ENCODE peak calls at places on chromosome 9, in seven cellular contexts. P is fibroblast of lung; Y is stimulated activated CD4-positive, alpha-beta T cell treated with anti-CD3 and anti-CD28 coated beads, TNF-alpha, amount 100 ng/mL, for 1 hour; Z is epithelial cell of esophagus; H is ovary; A is stimulated activated naive CD8-positive, alpha-beta T cell treated with anti-CD3 and anti-CD28 coated beads, Interleukin-15, amount 100 ng/mL, for 72 hours; M is esophagus squamous epithelium. K is an unnamed sample.

GRCh38 chr9:137186385-137186784 is 2.0 kb downstream of the ANAPC2 start:
- DNase-seq in P (no peak), Y (no peak), Z (no peak), H (no peak), A (no peak), M (no peak), K (no peak)

GRCh38 chr9:93155716-93156474 is 21.8 kb upstream of the NINJ1 start:
- DNase-seq in P (no peak), Y (no peak), Z (no peak), H (no peak), A (no peak), M (no peak), K (no peak)

GRCh38 chr9:124725068-124725452 is 46.1 kb downstream of the NR6A1 start:
- DNase-seq in P (no peak), Y (no peak), Z (no peak), H (no peak), A (no peak), M (no peak), K (no peak)

GRCh38 chr9:69421908-69422801 is 97.1 kb downstream of the ENTREP1 start:
- DNase-seq in P (peak; percentile 68), Y (no peak), Z (peak; percentile 72), H (peak; percentile 59), A (peak; percentile 32), M (no peak), K (peak; percentile 54)

GRCh38 chr9:96382175-96382574 is 1.3 kb downstream of the SLC35D2 start:
- DNase-seq in P (peak; percentile 43), Y (no peak), Z (peak; percentile 33), H (no peak), A (no peak), M (no peak), K (no peak)

GRCh38 chr9:105007143-105007542 is 79.2 kb upstream of the ABCA1 start:
- DNase-seq in P (peak; percentile 91), Y (no peak), Z (peak; percentile 92), H (no peak), A (peak; percentile 32), M (no peak), K (no peak)

GRCh38 chr9:73270967-73271722 is 119.5 kb downstream of the ANXA1 start:
- DNase-seq in P (peak; percentile 56), Y (no peak), Z (peak; percentile 95), H (no peak), A (no peak), M (no peak), K (no peak)

GRCh38 chr9:38662763-38663593 is 42.6 kb upstream of the ANKRD18A start:
- DNase-seq in P (peak; percentile 46), Y (no peak), Z (no peak), H (no peak), A (no peak), M (no peak), K (no peak)

GRCh38 chr9:132589148-132590036 is 7.0 kb downstream of the BARHL1 start:
- DNase-seq in P (no peak), Y (no peak), Z (no peak), H (no peak), A (no peak), M (no peak), K (no peak)

GRCh38 chr9:33112099-33112498 is 35.6 kb upstream of the SMU1 start:
- DNase-seq in P (no peak), Y (no peak), Z (no peak), H (no peak), A (no peak), M (no peak), K (no peak)

GRCh38 chr9:115289757-115290208 is 171.8 kb upstream of the TNC start:
- DNase-seq in P (peak; percentile 71), Y (no peak), Z (no peak), H (no peak), A (no peak), M (no peak), K (no peak)

GRCh38 chr9:106689089-106689488 is 173.9 kb upstream of the ZNF462 start:
- DNase-seq in P (no peak), Y (no peak), Z (no peak), H (no peak), A (no peak), M (no peak), K (no peak)

GRCh38 chr9:121876658-121877271 is 216.3 kb downstream of the TTLL11 start:
- DNase-seq in P (peak; percentile 66), Y (no peak), Z (peak; percentile 42), H (no peak), A (no peak), M (no peak), K (no peak)

GRCh38 chr9:82491604-82492003 is 503.0 kb downstream of the SPATA31D1 start:
- DNase-seq in P (no peak), Y (no peak), Z (no peak), H (no peak), A (no peak), M (no peak), K (no peak)

GRCh38 chr9:8826281-8826680 is 1026.7 kb upstream of the DMAC1 start:
- DNase-seq in P (no peak), Y (no peak), Z (no peak), H (no peak), A (no peak), M (no peak), K (no peak)

GRCh38 chr9:35754264-35754663 is at the start of gene MSMP:
- DNase-seq in P (no peak), Y (no peak), Z (no peak), H (no peak), A (no peak), M (no peak), K (no peak)

GRCh38 chr9:134922066-134922931 is 4.6 kb upstream of the FCN1 start:
- DNase-seq in P (peak; percentile 47), Y (no peak), Z (no peak), H (no peak), A (no peak), M (no peak), K (no peak)

GRCh38 chr9:68955281-68955680 is 58.6 kb downstream of the PRKACG start:
- DNase-seq in P (no peak), Y (no peak), Z (no peak), H (no peak), A (no peak), M (no peak), K (peak; percentile 30)

GRCh38 chr9:101311759-101312420 is 72.9 kb downstream of the BAAT start:
- DNase-seq in P (peak; percentile 88), Y (no peak), Z (peak; percentile 86), H (no peak), A (no peak), M (no peak), K (peak; percentile 85)

GRCh38 chr9:37156205-37156604 is 35.8 kb downstream of the ZCCHC7 start:
- DNase-seq in P (no peak), Y (no peak), Z (no peak), H (no peak), A (no peak), M (no peak), K (no peak)

GRCh38 chr9:136443687-136444086 is 4.0 kb upstream of the INPP5E start:
- DNase-seq in P (no peak), Y (no peak), Z (no peak), H (no peak), A (no peak), M (no peak), K (no peak)

GRCh38 chr9:93587651-93588347 is 11.4 kb downstream of the PHF2 start:
- DNase-seq in P (no peak), Y (no peak), Z (no peak), H (no peak), A (no peak), M (no peak), K (no peak)

GRCh38 chr9:18105996-18106595 is 367.9 kb upstream of the ADAMTSL1 start:
- DNase-seq in P (no peak), Y (no peak), Z (no peak), H (no peak), A (no peak), M (no peak), K (no peak)

GRCh38 chr9:72807765-72808445 is 144.9 kb downstream of the ALDH1A1 start:
- DNase-seq in P (no peak), Y (no peak), Z (peak; percentile 22), H (no peak), A (no peak), M (no peak), K (peak; percentile 6)

GRCh38 chr9:125911861-125912260 is 164.7 kb downstream of the PBX3 start:
- DNase-seq in P (no peak), Y (no peak), Z (no peak), H (no peak), A (no peak), M (no peak), K (no peak)

GRCh38 chr9:75088646-75089368 is 493 bp downstream of the OSTF1 start:
- DNase-seq in P (peak; percentile 67), Y (no peak), Z (peak; percentile 90), H (peak; percentile 63), A (no peak), M (peak; percentile 25), K (peak; percentile 76)

GRCh38 chr9:134824583-134824982 is 56.0 kb upstream of the FCN2 start:
- DNase-seq in P (no peak), Y (no peak), Z (no peak), H (no peak), A (no peak), M (no peak), K (no peak)

GRCh38 chr9:128022886-128023285 is 42.1 kb upstream of the EEIG1 start:
- DNase-seq in P (no peak), Y (no peak), Z (no peak), H (no peak), A (no peak), M (no peak), K (no peak)

GRCh38 chr9:70595211-70595610 is 180.8 kb upstream of the KLF9 start:
- DNase-seq in P (no peak), Y (no peak), Z (no peak), H (no peak), A (no peak), M (no peak), K (no peak)

GRCh38 chr9:117414906-117415583 is at the start of gene ASTN2:
- DNase-seq in P (no peak), Y (no peak), Z (no peak), H (no peak), A (no peak), M (no peak), K (no peak)

GRCh38 chr9:137349471-137350033 is 47.5 kb upstream of the NRARP start:
- DNase-seq in P (no peak), Y (no peak), Z (no peak), H (no peak), A (no peak), M (no peak), K (no peak)

GRCh38 chr9:100670719-100671118 is 92.8 kb downstream of the CAVIN4 start:
- DNase-seq in P (no peak), Y (no peak), Z (no peak), H (no peak), A (no peak), M (no peak), K (peak; percentile 30)

GRCh38 chr9:129505270-129505881 is 115.5 kb downstream of the C9orf50 start:
- DNase-seq in P (no peak), Y (no peak), Z (no peak), H (no peak), A (no peak), M (no peak), K (no peak)

GRCh38 chr9:134411451-134412297 is 85.4 kb downstream of the RXRA start:
- DNase-seq in P (peak; percentile 13), Y (no peak), Z (no peak), H (no peak), A (no peak), M (no peak), K (no peak)

K was measured in OCI-LY7.